ENCODE peak calls at places on chromosomes 7 and 10, in nine cellular contexts. W is sigmoid colon, Y is colonic mucosa, N is H7, X is PC-3, F is HepG2, B is suprapubic skin, U is lower lobe of right lung, Z is upper lobe of right lung. P is an unnamed sample.

GRCh38 chr7:33794419-33794818 is 110.9 kb upstream of the BMPER start:
- DNase-seq in W (no peak), Y (no peak), N (no peak), X (no peak), F (no peak), B (no peak), U (no peak), Z (no peak), P (no peak)

GRCh38 chr7:91826377-91826776 is 54.1 kb downstream of the MTERF1 start:
- DNase-seq in W (no peak), Y (no peak), N (no peak), X (peak; percentile 57), F (no peak), B (no peak), U (no peak), Z (no peak), P (no peak)

GRCh38 chr7:56074371-56074791 is 10.3 kb downstream of the SUMF2 start:
- DNase-seq in W (peak; percentile 96), Y (peak; percentile 87), N (peak; percentile 91), X (peak; percentile 90), F (peak; percentile 68), B (peak; percentile 90), U (peak; percentile 91), Z (peak; percentile 89), P (no peak)

GRCh38 chr7:22935269-22935668 is 78.7 kb downstream of the HYCC1 start:
- DNase-seq in W (no peak), Y (no peak), N (no peak), X (no peak), F (no peak), B (no peak), U (no peak), Z (no peak), P (no peak)

GRCh38 chr10:124285587-124286527 is 132.9 kb downstream of the OAT start:
- DNase-seq in W (peak; percentile 41), Y (no peak), N (no peak), X (no peak), F (no peak), B (peak; percentile 14), U (no peak), Z (peak; percentile 31), P (no peak)

GRCh38 chr7:98137826-98138151 is 31.1 kb downstream of the LMTK2 start:
- DNase-seq in W (no peak), Y (no peak), N (no peak), X (no peak), F (no peak), B (no peak), U (no peak), Z (no peak), P (no peak)

GRCh38 chr10:119726291-119727261 is 726 bp downstream of the INPP5F start:
- DNase-seq in W (peak; percentile 73), Y (peak; percentile 56), N (peak; percentile 92), X (no peak), F (no peak), B (no peak), U (no peak), Z (no peak), P (no peak)

GRCh38 chr10:126880926-126881325 is 24.3 kb upstream of the DOCK1 start:
- DNase-seq in W (no peak), Y (no peak), N (no peak), X (no peak), F (no peak), B (no peak), U (no peak), Z (no peak), P (no peak)

GRCh38 chr10:81145975-81146374 is 608.3 kb downstream of the SH2D4B start:
- DNase-seq in W (no peak), Y (no peak), N (no peak), X (no peak), F (no peak), B (no peak), U (no peak), Z (no peak), P (no peak)

GRCh38 chr10:81838950-81839349 is 36.0 kb upstream of the NRG3 start:
- DNase-seq in W (no peak), Y (no peak), N (peak; percentile 44), X (no peak), F (no peak), B (no peak), U (no peak), Z (no peak), P (no peak)

GRCh38 chr7:32250494-32251260 is 180.5 kb upstream of the PDE1C start:
- DNase-seq in W (no peak), Y (no peak), N (no peak), X (no peak), F (no peak), B (no peak), U (no peak), Z (no peak), P (no peak)

GRCh38 chr7:43589133-43589478 is 6.2 kb downstream of the STK17A start:
- DNase-seq in W (no peak), Y (no peak), N (no peak), X (no peak), F (no peak), B (no peak), U (no peak), Z (no peak), P (no peak)

GRCh38 chr7:43591551-43592180 is 8.8 kb downstream of the STK17A start:
- DNase-seq in W (no peak), Y (no peak), N (no peak), X (peak; percentile 39), F (peak; percentile 31), B (no peak), U (no peak), Z (no peak), P (no peak)

GRCh38 chr7:43588477-43589132 is 5.7 kb downstream of the STK17A start:
- DNase-seq in W (no peak), Y (no peak), N (no peak), X (no peak), F (no peak), B (no peak), U (no peak), Z (no peak), P (no peak)

GRCh38 chr7:43590862-43591550 is 8.1 kb downstream of the STK17A start:
- DNase-seq in W (no peak), Y (no peak), N (no peak), X (no peak), F (no peak), B (no peak), U (no peak), Z (no peak), P (no peak)

DNA sequence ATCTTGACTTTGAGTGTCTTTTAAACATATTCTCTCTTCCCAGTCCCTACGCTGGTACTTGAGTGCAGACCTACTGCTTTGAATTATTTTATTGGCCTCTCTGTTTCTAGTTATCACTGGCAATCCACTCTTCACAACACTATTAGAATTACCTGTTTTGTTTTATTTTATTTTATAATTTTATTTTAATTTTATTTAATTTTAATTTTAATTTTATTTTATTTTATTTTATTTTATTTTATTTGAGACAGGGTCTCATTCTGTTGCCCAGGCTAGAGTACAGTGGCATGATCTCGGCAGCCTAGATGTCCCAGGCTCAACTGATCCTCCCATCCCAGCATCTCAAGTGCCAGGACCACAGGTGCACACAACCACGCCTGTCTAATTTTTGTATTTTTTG is 6.8 kb downstream of the STK17A start:
- DNase-seq in W (no peak), Y (no peak), N (no peak), X (no peak), F (no peak), B (no peak), U (no peak), Z (no peak), P (no peak)
- H3K27me3 ChIP-seq in W (no peaks in the 10 kb centered on the region), Y (no peaks in the 10 kb centered on the region), N (no peaks in the 10 kb centered on the region), X (no peaks in the 10 kb centered on the region), F (no peaks in the 10 kb centered on the region), B (no peaks in the 10 kb centered on the region), U (no peaks in the 10 kb centered on the region), Z (no peaks in the 10 kb centered on the region), P (no peaks in the 10 kb centered on the region)

DNA sequence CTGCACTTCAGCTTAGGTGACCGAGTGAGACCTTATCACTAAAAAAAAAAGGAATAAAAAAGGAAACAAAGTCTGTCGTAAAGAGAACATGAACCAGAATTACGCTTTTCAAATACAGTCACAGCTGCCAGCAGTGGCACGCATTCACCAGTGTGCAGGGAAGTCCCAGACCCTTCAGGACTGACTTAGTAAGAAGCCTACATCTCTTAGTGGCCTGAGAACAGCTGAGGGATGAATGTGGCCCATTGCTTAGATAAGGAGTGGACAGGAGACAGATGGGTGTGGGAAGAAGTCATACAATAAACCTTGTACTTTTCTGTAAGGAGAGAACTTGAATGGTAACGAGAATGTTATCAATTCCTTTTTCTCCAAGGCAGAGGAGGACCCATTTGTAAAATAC is 178.5 kb downstream of the JCAD start:
- DNase-seq in W (no peak), Y (no peak), N (no peak), X (no peak), F (no peak), B (no peak), U (no peak), Z (no peak), P (no peak)
- H3K27me3 ChIP-seq in W (no peaks in the 10 kb centered on the region), Y (no peaks in the 10 kb centered on the region), N (no peaks in the 10 kb centered on the region), X (no peaks in the 10 kb centered on the region), F (no peaks in the 10 kb centered on the region), B (no peaks in the 10 kb centered on the region), U (no peaks in the 10 kb centered on the region), Z (no peaks in the 10 kb centered on the region), P (peaks cover 30% of the 10 kb centered on the region)

GRCh38 chr10:70714961-70715360 is 42.7 kb downstream of the ADAMTS14 start:
- DNase-seq in W (no peak), Y (no peak), N (no peak), X (no peak), F (no peak), B (no peak), U (no peak), Z (no peak), P (no peak)

GRCh38 chr10:70714245-70714644 is 41.9 kb downstream of the ADAMTS14 start:
- DNase-seq in W (no peak), Y (no peak), N (no peak), X (no peak), F (no peak), B (no peak), U (no peak), Z (no peak), P (no peak)

GRCh38 chr10:70715853-70716795 is 43.8 kb downstream of the ADAMTS14 start:
- DNase-seq in W (no peak), Y (no peak), N (peak; percentile 68), X (peak; percentile 69), F (peak; percentile 19), B (no peak), U (no peak), Z (no peak), P (no peak)

GRCh38 chr10:70711911-70712310 is 39.6 kb downstream of the ADAMTS14 start:
- DNase-seq in W (no peak), Y (no peak), N (no peak), X (no peak), F (no peak), B (no peak), U (no peak), Z (no peak), P (no peak)

DNA sequence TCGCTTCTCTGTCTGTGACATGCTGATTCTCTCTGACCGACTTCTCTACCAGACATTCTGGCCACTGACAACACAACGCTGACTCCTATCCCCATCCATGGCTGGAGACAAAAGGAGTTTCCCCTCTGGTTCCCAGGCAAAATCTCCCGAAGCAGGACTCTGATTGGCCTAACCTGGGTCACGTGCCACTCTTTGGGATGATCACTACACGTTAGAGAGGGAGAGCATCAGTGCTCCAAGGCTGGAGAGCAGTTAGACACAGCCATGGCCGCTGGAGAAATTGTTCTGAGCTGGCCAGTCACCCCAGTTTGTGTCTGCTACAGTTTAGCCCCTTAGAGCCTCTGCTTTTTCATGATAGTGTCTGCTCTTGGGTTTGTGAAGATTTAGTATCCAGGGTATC is 38.9 kb downstream of the ADAMTS14 start:
- DNase-seq in W (no peak), Y (no peak), N (no peak), X (no peak), F (no peak), B (no peak), U (no peak), Z (no peak), P (no peak)
- H3K27me3 ChIP-seq in W (no peaks in the 10 kb centered on the region), Y (no peaks in the 10 kb centered on the region), N (no peaks in the 10 kb centered on the region), X (no peaks in the 10 kb centered on the region), F (no peaks in the 10 kb centered on the region), B (no peaks in the 10 kb centered on the region), U (no peaks in the 10 kb centered on the region), Z (no peaks in the 10 kb centered on the region), P (peaks cover 1% of the 10 kb centered on the region)

GRCh38 chr10:5894873-5895272 is 4.8 kb downstream of the FBH1 start:
- DNase-seq in W (no peak), Y (no peak), N (no peak), X (no peak), F (no peak), B (no peak), U (no peak), Z (no peak), P (no peak)
- H3K27me3 ChIP-seq in W (no peaks in the 10 kb centered on the region), Y (no peaks in the 10 kb centered on the region), N (no peaks in the 10 kb centered on the region), X (no peaks in the 10 kb centered on the region), F (no peaks in the 10 kb centered on the region), B (no peaks in the 10 kb centered on the region), U (no peaks in the 10 kb centered on the region), Z (no peaks in the 10 kb centered on the region), P (no peaks in the 10 kb centered on the region)

P was measured in BJ.